ENCODE peak calls at places on chromosomes 5 and 9, in eight cellular contexts. W, Q, D, R, V, J, U and F are unnamed samples.

GRCh38 chr5:53893626-53894025 is 333.2 kb downstream of the NDUFS4 start:
- DNase-seq in U (no peak), D (no peak), J (no peak), R (no peak), Q (no peak), W (no peak), V (no peak), F (no peak)

GRCh38 chr9:126151671-126152050 is 175.0 kb upstream of the MVB12B start:
- DNase-seq in U (no peak), D (no peak), Q (no peak), V (no peak), R (no peak), W (no peak), J (peak; percentile 27), F (no peak)

GRCh38 chr9:96453625-96454024 is 3.7 kb downstream of the HABP4 start:
- DNase-seq in W (no peak), D (peak; percentile 31), V (peak; percentile 17), J (peak; percentile 79), R (no peak), U (no peak), Q (no peak), F (no peak)

GRCh38 chr5:35781181-35781580 is 75.5 kb upstream of the IL7R start:
- DNase-seq in Q (no peak), U (no peak), J (no peak), V (no peak), W (no peak), D (peak; percentile 60), R (no peak), F (no peak)

GRCh38 chr5:133930061-133930823 is 38.2 kb downstream of the C5orf15 start:
- DNase-seq in R (peak; percentile 47), W (peak; percentile 62), U (no peak), V (no peak), J (peak; percentile 59), Q (no peak), D (no peak), F (no peak)

GRCh38 chr5:119333421-119333851 is 22.4 kb upstream of the TNFAIP8 start:
- DNase-seq in J (no peak), V (no peak), D (no peak), Q (no peak), W (no peak), R (no peak), U (no peak), F (no peak)

GRCh38 chr5:117615226-117615625 is 1040.6 kb upstream of the SEMA6A start:
- DNase-seq in D (no peak), J (no peak), V (no peak), U (no peak), Q (no peak), W (no peak), R (no peak), F (no peak)

GRCh38 chr9:17481565-17481964 is 97.3 kb upstream of the SH3GL2 start:
- DNase-seq in W (no peak), U (no peak), V (no peak), D (no peak), R (no peak), J (no peak), Q (no peak), F (no peak)

GRCh38 chr9:73118898-73119554 is 32.6 kb upstream of the ANXA1 start:
- DNase-seq in D (peak; percentile 74), U (no peak), W (no peak), Q (no peak), V (no peak), R (no peak), J (peak; percentile 87), F (peak; percentile 90)

GRCh38 chr5:94240616-94241287 is 377.7 kb downstream of the KIAA0825 start:
- DNase-seq in V (no peak), U (no peak), Q (no peak), J (peak; percentile 63), R (no peak), D (no peak), W (no peak), F (no peak)

GRCh38 chr9:91395106-91395552 is 28.5 kb downstream of the NFIL3 start:
- DNase-seq in D (no peak), R (no peak), W (no peak), J (peak; percentile 71), Q (no peak), U (no peak), V (no peak), F (no peak)

GRCh38 chr5:124764992-124765611 is 18.7 kb upstream of the ZNF608 start:
- DNase-seq in U (no peak), R (no peak), Q (no peak), J (no peak), V (no peak), D (no peak), W (no peak), F (no peak)

GRCh38 chr9:23220171-23220570 is 605.9 kb downstream of the ELAVL2 start:
- DNase-seq in U (no peak), R (no peak), V (no peak), D (no peak), J (no peak), Q (no peak), W (no peak), F (no peak)

GRCh38 chr9:112097712-112098688 is 77.1 kb downstream of the SUSD1 start:
- DNase-seq in D (peak; percentile 76), J (peak; percentile 80), U (peak; percentile 30), Q (peak; percentile 49), W (peak; percentile 62), V (peak; percentile 80), R (peak; percentile 61), F (no peak)

GRCh38 chr9:89249001-89249400 is 62.0 kb upstream of the CKS2 start:
- DNase-seq in D (no peak), W (no peak), V (no peak), J (no peak), R (no peak), Q (no peak), U (no peak), F (no peak)

GRCh38 chr5:78751872-78752271 is 103.3 kb upstream of the LHFPL2 start:
- DNase-seq in W (no peak), J (peak; percentile 68), V (no peak), Q (no peak), U (no peak), R (no peak), D (no peak), F (no peak)

GRCh38 chr9:37836386-37836785 is 35.8 kb downstream of the DCAF10 start:
- DNase-seq in U (no peak), D (no peak), Q (no peak), R (no peak), J (no peak), W (no peak), V (no peak), F (no peak)

GRCh38 chr5:110099562-110099961 is 409.8 kb downstream of the MAN2A1 start:
- DNase-seq in D (no peak), U (no peak), R (no peak), Q (no peak), J (no peak), V (no peak), W (no peak), F (no peak)

GRCh38 chr9:38287420-38287985 is 105.0 kb upstream of the ALDH1B1 start:
- DNase-seq in U (no peak), W (no peak), V (no peak), R (no peak), D (no peak), Q (no peak), J (no peak), F (no peak)

GRCh38 chr5:151039665-151040064 is 19.3 kb downstream of the GPX3 start:
- DNase-seq in D (no peak), W (no peak), Q (peak; percentile 31), U (no peak), R (no peak), J (no peak), V (no peak), F (no peak)
- H3K36me3 ChIP-seq in D (peaks cover 33% of the 10 kb centered on the region), W (peaks cover 93% of the 10 kb centered on the region), Q (peaks cover 100% of the 10 kb centered on the region), U (peaks cover 91% of the 10 kb centered on the region), R (peaks cover 76% of the 10 kb centered on the region), J (peaks cover 12% of the 10 kb centered on the region), V (peaks cover 87% of the 10 kb centered on the region), F (peaks cover 100% of the 10 kb centered on the region)

GRCh38 chr5:16679863-16680262 is 63.1 kb upstream of the RETREG1 start:
- DNase-seq in U (no peak), J (no peak), R (no peak), D (no peak), W (no peak), V (no peak), Q (no peak), F (no peak)

GRCh38 chr5:16687898-16688297 is 71.1 kb upstream of the RETREG1 start:
- DNase-seq in Q (no peak), J (no peak), R (no peak), V (no peak), W (no peak), D (no peak), U (no peak), F (no peak)

GRCh38 chr5:16690243-16690839 is 73.5 kb upstream of the RETREG1 start:
- DNase-seq in U (no peak), V (peak; percentile 10), W (no peak), Q (no peak), D (peak; percentile 55), R (no peak), J (peak; percentile 69), F (no peak)

GRCh38 chr5:16681761-16682335 is 65.1 kb upstream of the RETREG1 start:
- DNase-seq in D (no peak), R (no peak), W (no peak), Q (no peak), J (no peak), U (no peak), V (no peak), F (no peak)

DNA sequence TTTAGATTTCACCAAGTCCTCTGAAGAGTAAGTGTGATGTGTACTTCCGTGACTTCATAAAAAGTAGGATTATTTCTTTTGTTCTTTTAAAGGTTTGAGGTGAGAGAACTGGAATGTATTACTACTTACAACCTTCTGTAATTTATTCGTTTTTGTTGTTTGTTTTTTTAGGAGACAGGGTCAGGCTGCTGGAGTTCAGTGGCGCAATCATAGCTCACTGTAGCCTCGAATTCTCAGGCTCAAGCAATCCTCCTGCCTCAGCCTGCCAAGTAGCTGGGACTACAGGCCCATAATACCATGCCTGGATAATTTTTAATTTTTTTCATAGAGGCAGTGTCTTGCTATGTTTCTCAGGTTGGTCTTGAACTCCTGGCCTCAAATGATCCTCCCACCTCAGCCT is 68.3 kb upstream of the RETREG1 start:
- DNase-seq in R (no peak), Q (no peak), D (no peak), J (no peak), V (no peak), W (no peak), U (no peak), F (no peak)
- H3K36me3 ChIP-seq in R (no peaks in the 10 kb centered on the region), Q (peaks cover 90% of the 10 kb centered on the region), D (peaks cover 52% of the 10 kb centered on the region), J (peaks cover 63% of the 10 kb centered on the region), V (no peaks in the 10 kb centered on the region), W (no peaks in the 10 kb centered on the region), U (peaks cover 51% of the 10 kb centered on the region), F (peaks cover 100% of the 10 kb centered on the region)

GRCh38 chr5:136159457-136159856 is 26.8 kb downstream of the SMAD5 start:
- DNase-seq in J (peak; percentile 58), D (no peak), V (peak; percentile 51), R (no peak), U (no peak), W (no peak), Q (no peak), F (no peak)
- H3K36me3 ChIP-seq in J (peaks cover 52% of the 10 kb centered on the region), D (peaks cover 9% of the 10 kb centered on the region), V (peaks cover 86% of the 10 kb centered on the region), R (no peaks in the 10 kb centered on the region), U (peaks cover 53% of the 10 kb centered on the region), W (no peaks in the 10 kb centered on the region), Q (peaks cover 63% of the 10 kb centered on the region), F (peaks cover 97% of the 10 kb centered on the region)

DNA sequence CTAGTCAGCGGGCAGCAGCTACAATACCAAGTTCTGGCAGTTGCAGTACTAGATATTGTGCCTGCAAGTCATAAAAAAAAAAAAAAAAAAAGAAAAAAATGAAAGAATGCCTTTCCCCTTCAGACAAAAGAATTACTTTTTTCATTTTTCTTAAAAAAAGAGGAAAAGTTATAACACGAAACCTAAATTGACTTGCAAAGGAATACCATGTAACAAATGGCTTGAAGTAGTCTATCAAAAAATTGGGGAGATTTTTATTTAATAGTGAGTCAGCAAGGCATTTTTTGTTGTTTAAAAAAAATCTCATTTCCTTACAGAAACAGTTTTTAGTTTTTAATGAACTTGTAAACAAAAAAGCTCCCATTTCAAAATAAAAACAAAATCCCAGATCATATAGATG is 55.6 kb downstream of the CSNK1A1 start:
- DNase-seq in R (no peak), D (no peak), J (no peak), W (no peak), Q (no peak), U (no peak), V (no peak), F (no peak)
- H3K36me3 ChIP-seq in R (peaks cover 23% of the 10 kb centered on the region), D (peaks cover 10% of the 10 kb centered on the region), J (peaks cover 69% of the 10 kb centered on the region), W (no peaks in the 10 kb centered on the region), Q (peaks cover 66% of the 10 kb centered on the region), U (peaks cover 69% of the 10 kb centered on the region), V (peaks cover 76% of the 10 kb centered on the region), F (peaks cover 68% of the 10 kb centered on the region)